ENCODE peak calls at places on chromosomes 3 and 15, in six cellular contexts. One of them, this sample, is unnamed.

GRCh38 chr3:155504682-155505081 is 211.2 kb upstream of the STRIT1 start:
- DNase-seq in glutamatergic neuron: no peak
- DNase-seq in cardiac muscle cell: no peak
- DNase-seq in foreskin fibroblast: no peak
- DNase-seq in upper lobe of right lung: no peak
- DNase-seq in GM13977: no peak
- DNase-seq in this sample: no peak

GRCh38 chr15:81312790-81313543 is 11.0 kb downstream of the STARD5 start:
- DNase-seq in glutamatergic neuron: no peak
- DNase-seq in cardiac muscle cell: no peak
- DNase-seq in foreskin fibroblast: peak
- DNase-seq in upper lobe of right lung: peak
- DNase-seq in GM13977: no peak
- DNase-seq in this sample: peak

GRCh38 chr15:25674948-25675347 is 188.2 kb downstream of the ATP10A start:
- DNase-seq in glutamatergic neuron: no peak
- DNase-seq in cardiac muscle cell: no peak
- DNase-seq in foreskin fibroblast: no peak
- DNase-seq in upper lobe of right lung: peak
- DNase-seq in GM13977: no peak
- DNase-seq in this sample: no peak

GRCh38 chr15:40911693-40912092 is 17.4 kb downstream of the VPS18 start:
- DNase-seq in glutamatergic neuron: no peak
- DNase-seq in cardiac muscle cell: no peak
- DNase-seq in foreskin fibroblast: no peak
- DNase-seq in upper lobe of right lung: no peak
- DNase-seq in GM13977: no peak
- DNase-seq in this sample: no peak

GRCh38 chr3:167066977-167067843 is 312.9 kb downstream of the ZBBX start:
- DNase-seq in glutamatergic neuron: peak
- DNase-seq in cardiac muscle cell: peak
- DNase-seq in foreskin fibroblast: no peak
- DNase-seq in upper lobe of right lung: no peak
- DNase-seq in GM13977: no peak
- DNase-seq in this sample: no peak

GRCh38 chr3:78029775-78030174 is 989.9 kb downstream of the ROBO2 start:
- DNase-seq in glutamatergic neuron: no peak
- DNase-seq in cardiac muscle cell: no peak
- DNase-seq in foreskin fibroblast: no peak
- DNase-seq in upper lobe of right lung: peak
- DNase-seq in GM13977: no peak
- DNase-seq in this sample: no peak

GRCh38 chr15:75182187-75183131 is 19.2 kb upstream of the C15orf39 start:
- DNase-seq in glutamatergic neuron: no peak
- DNase-seq in cardiac muscle cell: no peak
- DNase-seq in foreskin fibroblast: no peak
- DNase-seq in upper lobe of right lung: no peak
- DNase-seq in GM13977: no peak
- DNase-seq in this sample: no peak

GRCh38 chr3:122111974-122112373 is 56.8 kb downstream of the CD86 start:
- DNase-seq in glutamatergic neuron: no peak
- DNase-seq in cardiac muscle cell: no peak
- DNase-seq in foreskin fibroblast: no peak
- DNase-seq in upper lobe of right lung: no peak
- DNase-seq in GM13977: no peak
- DNase-seq in this sample: no peak

GRCh38 chr3:149576071-149576564 is 81.7 kb downstream of the WWTR1 start:
- DNase-seq in glutamatergic neuron: no peak
- DNase-seq in cardiac muscle cell: no peak
- DNase-seq in foreskin fibroblast: peak
- DNase-seq in upper lobe of right lung: no peak
- DNase-seq in GM13977: no peak
- DNase-seq in this sample: peak

GRCh38 chr15:42688301-42688700 is 48.6 kb downstream of the CDAN1 start:
- DNase-seq in glutamatergic neuron: no peak
- DNase-seq in cardiac muscle cell: no peak
- DNase-seq in foreskin fibroblast: no peak
- DNase-seq in upper lobe of right lung: no peak
- DNase-seq in GM13977: no peak
- DNase-seq in this sample: no peak

GRCh38 chr3:30688776-30689175 is 82.4 kb downstream of the TGFBR2 start:
- DNase-seq in glutamatergic neuron: no peak
- DNase-seq in cardiac muscle cell: no peak
- DNase-seq in foreskin fibroblast: peak
- DNase-seq in upper lobe of right lung: no peak
- DNase-seq in GM13977: no peak
- DNase-seq in this sample: no peak

GRCh38 chr3:102114264-102114979 is 265.1 kb downstream of the NFKBIZ start:
- DNase-seq in glutamatergic neuron: no peak
- DNase-seq in cardiac muscle cell: no peak
- DNase-seq in foreskin fibroblast: no peak
- DNase-seq in upper lobe of right lung: no peak
- DNase-seq in GM13977: no peak
- DNase-seq in this sample: no peak

GRCh38 chr3:156816091-156816793 is 9.9 kb upstream of the LEKR1 start:
- DNase-seq in glutamatergic neuron: peak
- DNase-seq in cardiac muscle cell: peak
- DNase-seq in foreskin fibroblast: peak
- DNase-seq in upper lobe of right lung: peak
- DNase-seq in GM13977: peak
- DNase-seq in this sample: no peak

GRCh38 chr3:61725851-61726333 is 164.5 kb downstream of the PTPRG start:
- DNase-seq in glutamatergic neuron: no peak
- DNase-seq in cardiac muscle cell: peak
- DNase-seq in foreskin fibroblast: peak
- DNase-seq in upper lobe of right lung: no peak
- DNase-seq in GM13977: no peak
- DNase-seq in this sample: no peak

GRCh38 chr3:100558233-100558632 is 51.2 kb upstream of the ADGRG7 start:
- DNase-seq in glutamatergic neuron: no peak
- DNase-seq in cardiac muscle cell: no peak
- DNase-seq in foreskin fibroblast: no peak
- DNase-seq in upper lobe of right lung: no peak
- DNase-seq in GM13977: no peak
- DNase-seq in this sample: no peak

GRCh38 chr15:74399511-74400312 is 32.3 kb upstream of the CYP11A1 start:
- DNase-seq in glutamatergic neuron: no peak
- DNase-seq in cardiac muscle cell: no peak
- DNase-seq in foreskin fibroblast: peak
- DNase-seq in upper lobe of right lung: no peak
- DNase-seq in GM13977: no peak
- DNase-seq in this sample: no peak

GRCh38 chr3:143429628-143430514 is 310.3 kb downstream of the CHST2 start:
- DNase-seq in glutamatergic neuron: no peak
- DNase-seq in cardiac muscle cell: no peak
- DNase-seq in foreskin fibroblast: no peak
- DNase-seq in upper lobe of right lung: no peak
- DNase-seq in GM13977: no peak
- DNase-seq in this sample: no peak

GRCh38 chr15:77035584-77035983 is 35.3 kb downstream of the TSPAN3 start:
- DNase-seq in glutamatergic neuron: no peak
- DNase-seq in cardiac muscle cell: no peak
- DNase-seq in foreskin fibroblast: no peak
- DNase-seq in upper lobe of right lung: no peak
- DNase-seq in GM13977: no peak
- DNase-seq in this sample: no peak

GRCh38 chr3:56874269-56874668 is 72.5 kb upstream of the ARHGEF3 start:
- DNase-seq in glutamatergic neuron: no peak
- DNase-seq in cardiac muscle cell: no peak
- DNase-seq in foreskin fibroblast: no peak
- DNase-seq in upper lobe of right lung: no peak
- DNase-seq in GM13977: no peak
- DNase-seq in this sample: no peak

GRCh38 chr15:49103676-49104075 is 51.7 kb downstream of the COPS2 start:
- DNase-seq in glutamatergic neuron: no peak
- DNase-seq in cardiac muscle cell: no peak
- DNase-seq in foreskin fibroblast: no peak
- DNase-seq in upper lobe of right lung: no peak
- DNase-seq in GM13977: no peak
- DNase-seq in this sample: no peak

GRCh38 chr3:15822281-15822680 is 24.5 kb upstream of the ANKRD28 start:
- DNase-seq in glutamatergic neuron: no peak
- DNase-seq in cardiac muscle cell: no peak
- DNase-seq in foreskin fibroblast: no peak
- DNase-seq in upper lobe of right lung: no peak
- DNase-seq in GM13977: no peak
- DNase-seq in this sample: no peak

GRCh38 chr15:65869954-65870871 is 922 bp downstream of the RAB11A start:
- DNase-seq in glutamatergic neuron: peak
- DNase-seq in cardiac muscle cell: peak
- DNase-seq in foreskin fibroblast: peak
- DNase-seq in upper lobe of right lung: peak
- DNase-seq in GM13977: no peak
- DNase-seq in this sample: no peak

GRCh38 chr15:75131269-75131643 is 70.4 kb upstream of the C15orf39 start:
- DNase-seq in glutamatergic neuron: no peak
- DNase-seq in cardiac muscle cell: no peak
- DNase-seq in foreskin fibroblast: no peak
- DNase-seq in upper lobe of right lung: no peak
- DNase-seq in GM13977: no peak
- DNase-seq in this sample: no peak

GRCh38 chr3:169308654-169309325 is 354.7 kb downstream of the MECOM start:
- DNase-seq in glutamatergic neuron: no peak
- DNase-seq in cardiac muscle cell: no peak
- DNase-seq in foreskin fibroblast: no peak
- DNase-seq in upper lobe of right lung: no peak
- DNase-seq in GM13977: no peak
- DNase-seq in this sample: no peak

GRCh38 chr3:42115223-42115622 is 24.1 kb downstream of the TRAK1 start:
- DNase-seq in glutamatergic neuron: no peak
- DNase-seq in cardiac muscle cell: no peak
- DNase-seq in foreskin fibroblast: no peak
- DNase-seq in upper lobe of right lung: no peak
- DNase-seq in GM13977: no peak
- DNase-seq in this sample: no peak

GRCh38 chr3:48662140-48662752 is 440 bp downstream of the CELSR3 start:
- DNase-seq in glutamatergic neuron: peak
- DNase-seq in cardiac muscle cell: peak
- DNase-seq in foreskin fibroblast: no peak
- DNase-seq in upper lobe of right lung: no peak
- DNase-seq in GM13977: no peak
- DNase-seq in this sample: no peak

GRCh38 chr3:48662753-48663488 is at the start of gene CELSR3:
- DNase-seq in glutamatergic neuron: peak
- DNase-seq in cardiac muscle cell: peak
- DNase-seq in foreskin fibroblast: peak
- DNase-seq in upper lobe of right lung: peak
- DNase-seq in GM13977: peak
- DNase-seq in this sample: peak

GRCh38 chr3:48663489-48664312 is 1.0 kb upstream of the CELSR3 start:
- DNase-seq in glutamatergic neuron: peak
- DNase-seq in cardiac muscle cell: peak
- DNase-seq in foreskin fibroblast: peak
- DNase-seq in upper lobe of right lung: peak
- DNase-seq in GM13977: peak
- DNase-seq in this sample: peak

GRCh38 chr3:48664929-48665328 is 2.2 kb upstream of the CELSR3 start:
- DNase-seq in glutamatergic neuron: no peak
- DNase-seq in cardiac muscle cell: no peak
- DNase-seq in foreskin fibroblast: no peak
- DNase-seq in upper lobe of right lung: no peak
- DNase-seq in GM13977: no peak
- DNase-seq in this sample: no peak

DNA sequence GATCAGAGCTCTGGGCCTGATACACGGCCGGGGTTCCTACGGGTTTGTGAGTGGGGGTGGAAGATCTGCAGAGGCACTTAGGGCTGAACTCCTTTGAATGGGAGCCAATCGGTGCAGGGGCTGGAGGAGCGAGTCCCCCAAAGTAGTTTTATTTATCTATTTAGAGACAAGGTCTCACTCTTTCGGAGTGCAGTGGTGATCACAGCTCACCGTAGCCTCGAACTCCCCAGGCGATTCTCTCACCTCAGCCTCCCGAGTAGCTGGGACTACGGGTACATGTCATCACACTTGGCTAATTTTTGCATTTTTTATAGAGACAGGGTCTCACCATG is 1.6 kb upstream of the CELSR3 start:
- DNase-seq in glutamatergic neuron: no peak
- DNase-seq in cardiac muscle cell: no peak
- DNase-seq in foreskin fibroblast: no peak
- DNase-seq in upper lobe of right lung: no peak
- DNase-seq in GM13977: no peak
- DNase-seq in this sample: no peak
- TF ChIP-seq CTCF in glutamatergic neuron: no peak
- TF ChIP-seq CTCF in cardiac muscle cell: no peak
- TF ChIP-seq CTCF in foreskin fibroblast: no peak
- TF ChIP-seq CTCF in upper lobe of right lung: no peak
- TF ChIP-seq CTCF in GM13977: no peak
- TF ChIP-seq CTCF in this sample: no peak

GRCh38 chr3:151210676-151211381 is 7.8 kb upstream of the GPR171 start:
- DNase-seq in glutamatergic neuron: no peak
- DNase-seq in cardiac muscle cell: no peak
- DNase-seq in foreskin fibroblast: no peak
- DNase-seq in upper lobe of right lung: no peak
- DNase-seq in GM13977: no peak
- DNase-seq in this sample: no peak
- TF ChIP-seq CTCF in glutamatergic neuron: no peak
- TF ChIP-seq CTCF in cardiac muscle cell: peak
- TF ChIP-seq CTCF in foreskin fibroblast: no peak
- TF ChIP-seq CTCF in upper lobe of right lung: no peak
- TF ChIP-seq CTCF in GM13977: peak
- TF ChIP-seq CTCF in this sample: peak

DNA sequence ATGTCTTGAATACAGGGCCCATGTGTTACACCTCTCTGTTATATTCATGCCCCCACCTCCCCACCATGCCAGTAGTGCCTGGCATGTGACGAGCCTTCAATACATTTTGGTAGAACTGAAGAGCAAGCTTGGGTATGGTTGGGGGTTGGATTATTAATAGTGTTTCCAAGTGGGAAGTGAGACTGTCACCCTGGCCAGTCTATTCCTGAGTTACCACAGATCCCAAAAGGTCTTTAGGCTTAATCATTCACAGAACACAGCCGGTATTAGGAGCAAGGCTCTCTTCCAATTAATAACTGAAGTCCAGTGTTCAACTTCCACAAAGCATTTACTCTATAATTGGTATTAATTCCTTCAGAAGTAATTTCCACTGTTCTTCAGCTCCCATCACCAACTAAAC is 231.9 kb upstream of the LRTM1 start:
- DNase-seq in glutamatergic neuron: no peak
- DNase-seq in cardiac muscle cell: no peak
- DNase-seq in foreskin fibroblast: no peak
- DNase-seq in upper lobe of right lung: no peak
- DNase-seq in GM13977: no peak
- DNase-seq in this sample: no peak
- TF ChIP-seq CTCF in glutamatergic neuron: no peak
- TF ChIP-seq CTCF in cardiac muscle cell: no peak
- TF ChIP-seq CTCF in foreskin fibroblast: no peak
- TF ChIP-seq CTCF in upper lobe of right lung: no peak
- TF ChIP-seq CTCF in GM13977: no peak
- TF ChIP-seq CTCF in this sample: no peak

DNA sequence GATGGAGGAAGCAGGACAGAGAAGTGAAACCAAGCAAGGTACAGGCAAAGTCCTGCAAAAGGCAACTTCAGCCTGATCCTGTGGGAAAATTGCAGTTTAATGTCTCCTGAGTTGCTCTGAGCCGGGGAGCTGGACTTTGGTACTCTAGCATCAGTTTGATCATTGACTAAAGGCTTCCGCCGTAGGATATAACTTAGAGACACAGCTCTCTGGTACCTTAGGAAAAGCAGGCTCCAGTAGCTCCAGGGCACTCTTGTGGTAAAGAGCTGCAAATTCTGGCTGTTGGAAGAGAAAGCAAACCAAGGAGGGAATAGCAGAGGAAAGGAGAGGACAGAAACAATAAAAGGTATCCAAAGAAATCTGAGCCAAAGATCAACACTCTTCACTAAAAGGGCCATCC is 521.1 kb downstream of the PLOD2 start:
- DNase-seq in glutamatergic neuron: no peak
- DNase-seq in cardiac muscle cell: no peak
- DNase-seq in foreskin fibroblast: no peak
- DNase-seq in upper lobe of right lung: no peak
- DNase-seq in GM13977: no peak
- DNase-seq in this sample: no peak
- TF ChIP-seq CTCF in glutamatergic neuron: no peak
- TF ChIP-seq CTCF in cardiac muscle cell: no peak
- TF ChIP-seq CTCF in foreskin fibroblast: no peak
- TF ChIP-seq CTCF in upper lobe of right lung: no peak
- TF ChIP-seq CTCF in GM13977: no peak
- TF ChIP-seq CTCF in this sample: no peak